ENCODE peak calls at places on chromosomes 13 and 19, in six cellular contexts. E is mesendoderm; M is central memory CD8-positive, alpha-beta T cell; U is HFFc6; O is CD8-positive, alpha-beta T cell; X is putamen. P is an unnamed sample.

GRCh38 chr13:27203186-27203585 is 31.6 kb upstream of the USP12 start:
- DNase-seq in E (no peak), M (no peak), U (no peak), O (no peak), X (no peak), P (peak)

GRCh38 chr19:3360494-3361383 is 5.6 kb upstream of the NFIC start:
- DNase-seq in E (no peak), M (peak), U (no peak), O (peak), X (peak), P (peak)

GRCh38 chr19:30209617-30210600 is 162.3 kb upstream of the ZNF536 start:
- DNase-seq in E (no peak), M (no peak), U (no peak), O (no peak), X (no peak), P (no peak)

GRCh38 chr19:18109731-18110671 is 12.4 kb downstream of the MAST3 start:
- DNase-seq in E (peak), M (no peak), U (no peak), O (no peak), X (no peak), P (peak)

GRCh38 chr19:862529-863304 is 3.3 kb downstream of the CFD start:
- DNase-seq in E (peak), M (peak), U (peak), O (peak), X (no peak), P (peak)

GRCh38 chr19:11261431-11261901 is 858 bp downstream of the DOCK6 start:
- DNase-seq in E (peak), M (no peak), U (no peak), O (no peak), X (no peak), P (peak)

GRCh38 chr13:113151745-113152707 is 6.4 kb upstream of the PROZ start:
- DNase-seq in E (peak), M (no peak), U (peak), O (no peak), X (no peak), P (no peak)

GRCh38 chr19:10486551-10486950 is 16.6 kb downstream of the KEAP1 start:
- DNase-seq in E (no peak), M (no peak), U (no peak), O (no peak), X (no peak), P (no peak)

GRCh38 chr13:97892717-97893116 is 60.8 kb upstream of the IPO5 start:
- DNase-seq in E (peak), M (no peak), U (peak), O (no peak), X (no peak), P (no peak)

GRCh38 chr13:113992276-113993005 is 18.6 kb upstream of the C13orf46 start:
- DNase-seq in E (no peak), M (no peak), U (no peak), O (no peak), X (no peak), P (no peak)

GRCh38 chr19:42850981-42851717 is 28.4 kb downstream of the PSG1 start:
- DNase-seq in E (no peak), M (no peak), U (peak), O (no peak), X (no peak), P (no peak)

GRCh38 chr19:8552810-8553209 is 24.4 kb downstream of the MYO1F start:
- DNase-seq in E (peak), M (no peak), U (peak), O (no peak), X (no peak), P (peak)

GRCh38 chr13:40639226-40639681 is 27.2 kb downstream of the FOXO1 start:
- DNase-seq in E (peak), M (no peak), U (no peak), O (no peak), X (no peak), P (no peak)

P was measured in GM23338.